ENCODE peak calls at places on chromosomes 6 and 20, in four cellular contexts. One of them, this sample, is unnamed.

GRCh38 chr6:83474309-83474708 is 38.0 kb upstream of the PRSS35 start:
- DNase-seq in A549: no peak
- DNase-seq in GM13976: no peak
- DNase-seq in AG04450: no peak
- DNase-seq in this sample: no peak

GRCh38 chr20:63174309-63175030 is 41.5 kb downstream of the YTHDF1 start:
- DNase-seq in A549: no peak
- DNase-seq in GM13976: no peak
- DNase-seq in AG04450: no peak
- DNase-seq in this sample: no peak

GRCh38 chr20:32326507-32326851 is 31.7 kb upstream of the ASXL1 start:
- DNase-seq in A549: peak
- DNase-seq in GM13976: no peak
- DNase-seq in AG04450: no peak
- DNase-seq in this sample: no peak

GRCh38 chr20:49343246-49343645 is 65.4 kb upstream of the ZNFX1 start:
- DNase-seq in A549: peak
- DNase-seq in GM13976: no peak
- DNase-seq in AG04450: no peak
- DNase-seq in this sample: no peak

GRCh38 chr6:87066449-87067288 is 28.2 kb downstream of the CGA start:
- DNase-seq in A549: peak
- DNase-seq in GM13976: peak
- DNase-seq in AG04450: peak
- DNase-seq in this sample: peak

GRCh38 chr20:63972312-63973159 is 2.8 kb upstream of the ZNF512B start:
- DNase-seq in A549: no peak
- DNase-seq in GM13976: no peak
- DNase-seq in AG04450: no peak
- DNase-seq in this sample: no peak

GRCh38 chr6:137089305-137089704 is 44.5 kb upstream of the IL20RA start:
- DNase-seq in A549: no peak
- DNase-seq in GM13976: no peak
- DNase-seq in AG04450: no peak
- DNase-seq in this sample: no peak

GRCh38 chr6:26342106-26342999 is 22.6 kb upstream of the BTN3A2 start:
- DNase-seq in A549: peak
- DNase-seq in GM13976: no peak
- DNase-seq in AG04450: no peak
- DNase-seq in this sample: no peak

GRCh38 chr6:130851026-130851425 is 23.8 kb downstream of the SMLR1 start:
- DNase-seq in A549: no peak
- DNase-seq in GM13976: no peak
- DNase-seq in AG04450: no peak
- DNase-seq in this sample: no peak

GRCh38 chr6:1481326-1481725 is 92.0 kb downstream of the FOXF2 start:
- DNase-seq in A549: peak
- DNase-seq in GM13976: no peak
- DNase-seq in AG04450: peak
- DNase-seq in this sample: no peak

GRCh38 chr6:170149681-170150589 is 140.9 kb downstream of the DLL1 start:
- DNase-seq in A549: no peak
- DNase-seq in GM13976: no peak
- DNase-seq in AG04450: no peak
- DNase-seq in this sample: no peak

GRCh38 chr6:159105716-159106115 is 60.9 kb upstream of the TAGAP start:
- DNase-seq in A549: no peak
- DNase-seq in GM13976: no peak
- DNase-seq in AG04450: no peak
- DNase-seq in this sample: no peak

GRCh38 chr20:57209413-57209812 is 57.0 kb downstream of the BMP7 start:
- DNase-seq in A549: no peak
- DNase-seq in GM13976: no peak
- DNase-seq in AG04450: no peak
- DNase-seq in this sample: no peak

GRCh38 chr6:97497713-97498331 is 214.8 kb upstream of the MMS22L start:
- DNase-seq in A549: peak
- DNase-seq in GM13976: peak
- DNase-seq in AG04450: peak
- DNase-seq in this sample: peak

GRCh38 chr20:49569403-49570115 is 1.6 kb upstream of the PTGIS start:
- DNase-seq in A549: no peak
- DNase-seq in GM13976: no peak
- DNase-seq in AG04450: no peak
- DNase-seq in this sample: no peak

GRCh38 chr6:110658621-110659211 is 156.6 kb downstream of the CDK19 start:
- DNase-seq in A549: no peak
- DNase-seq in GM13976: no peak
- DNase-seq in AG04450: no peak
- DNase-seq in this sample: no peak

GRCh38 chr20:32518593-32519366 is 66.4 kb downstream of the NOL4L start:
- DNase-seq in A549: no peak
- DNase-seq in GM13976: no peak
- DNase-seq in AG04450: no peak
- DNase-seq in this sample: no peak

GRCh38 chr20:58833921-58834320 is 16.8 kb downstream of the GNAS-AS1 start:
- DNase-seq in A549: no peak
- DNase-seq in GM13976: no peak
- DNase-seq in AG04450: no peak
- DNase-seq in this sample: no peak

GRCh38 chr6:170298688-170299087 is 7.8 kb upstream of the DLL1 start:
- DNase-seq in A549: no peak
- DNase-seq in GM13976: no peak
- DNase-seq in AG04450: no peak
- DNase-seq in this sample: no peak

GRCh38 chr20:35312348-35312747 is 20.1 kb upstream of the FAM83C start:
- DNase-seq in A549: peak
- DNase-seq in GM13976: no peak
- DNase-seq in AG04450: peak
- DNase-seq in this sample: no peak

DNA sequence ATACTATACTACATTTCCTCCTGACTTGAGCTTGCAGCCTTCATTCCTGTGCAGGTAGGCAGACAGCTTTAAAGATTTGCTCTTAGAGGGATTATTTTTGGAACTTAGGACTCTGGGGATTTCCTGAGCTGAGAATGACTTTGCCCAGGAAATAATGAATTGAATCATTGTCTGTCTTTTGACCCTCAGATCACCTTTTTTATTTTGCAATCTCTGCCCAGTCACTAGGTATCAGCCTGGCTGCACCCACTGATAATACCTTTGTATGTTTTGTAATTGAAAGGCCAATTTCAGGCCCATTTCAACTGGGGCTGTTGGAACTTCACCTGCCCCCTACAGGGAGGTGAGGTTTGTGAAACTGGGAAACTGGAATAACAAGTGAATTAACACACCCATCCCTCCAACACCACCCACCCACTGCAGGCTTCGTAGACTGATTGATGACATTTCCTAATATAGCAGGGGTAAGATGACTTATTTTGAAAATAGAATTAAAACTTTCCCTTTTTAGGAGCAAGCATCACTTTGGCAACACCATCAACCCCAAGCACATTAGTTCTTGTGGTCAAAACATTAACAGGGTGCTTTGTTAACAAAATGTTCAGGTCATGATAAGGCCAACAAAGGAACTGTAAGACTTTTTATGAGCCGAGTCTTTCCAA is 157.1 kb upstream of the CENPW start:
- DNase-seq in A549: peak
- DNase-seq in GM13976: no peak
- DNase-seq in AG04450: no peak
- DNase-seq in this sample: no peak
- TF ChIP-seq CTCF in A549: no peak
- TF ChIP-seq CTCF in GM13976: no peak
- TF ChIP-seq CTCF in AG04450: no peak
- TF ChIP-seq CTCF in this sample: no peak

GRCh38 chr6:140427842-140428241 is 1053.4 kb upstream of the CITED2 start:
- DNase-seq in A549: peak
- DNase-seq in GM13976: no peak
- DNase-seq in AG04450: no peak
- DNase-seq in this sample: no peak
- TF ChIP-seq CTCF in A549: no peak
- TF ChIP-seq CTCF in GM13976: no peak
- TF ChIP-seq CTCF in AG04450: no peak
- TF ChIP-seq CTCF in this sample: no peak

GRCh38 chr6:113414511-113414910 is 442.6 kb upstream of the MARCKS start:
- DNase-seq in A549: peak
- DNase-seq in GM13976: no peak
- DNase-seq in AG04450: peak
- DNase-seq in this sample: no peak
- TF ChIP-seq CTCF in A549: peak
- TF ChIP-seq CTCF in GM13976: no peak
- TF ChIP-seq CTCF in AG04450: peak
- TF ChIP-seq CTCF in this sample: no peak

GRCh38 chr6:107079429-107079828 is 35.9 kb downstream of the BEND3 start:
- DNase-seq in A549: no peak
- DNase-seq in GM13976: no peak
- DNase-seq in AG04450: no peak
- DNase-seq in this sample: no peak
- TF ChIP-seq CTCF in A549: no peak
- TF ChIP-seq CTCF in GM13976: no peak
- TF ChIP-seq CTCF in AG04450: no peak
- TF ChIP-seq CTCF in this sample: no peak

DNA sequence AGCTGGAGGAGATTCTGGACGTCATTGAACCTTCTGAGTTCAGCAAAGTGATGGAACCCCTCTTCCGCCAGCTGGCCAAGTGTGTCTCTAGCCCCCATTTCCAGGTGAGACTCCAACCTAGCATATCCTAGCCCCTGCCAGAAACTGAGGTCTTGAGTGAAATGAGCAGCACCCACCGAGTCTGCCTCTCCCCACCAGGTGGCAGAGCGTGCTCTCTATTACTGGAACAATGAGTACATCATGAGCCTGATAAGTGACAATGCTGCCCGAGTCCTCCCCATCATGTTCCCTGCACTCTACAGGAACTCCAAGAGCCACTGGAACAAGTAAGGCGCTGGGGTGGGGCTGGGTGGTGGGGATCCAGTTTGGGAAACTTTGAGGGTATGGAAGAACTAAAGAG is 4.6 kb downstream of the MEA1 start:
- DNase-seq in A549: peak
- DNase-seq in GM13976: peak
- DNase-seq in AG04450: no peak
- DNase-seq in this sample: peak
- TF ChIP-seq CTCF in A549: peak
- TF ChIP-seq CTCF in GM13976: peak
- TF ChIP-seq CTCF in AG04450: peak
- TF ChIP-seq CTCF in this sample: peak

GRCh38 chr6:89792881-89793280 is 26.7 kb downstream of the MDN1 start:
- DNase-seq in A549: peak
- DNase-seq in GM13976: peak
- DNase-seq in AG04450: no peak
- DNase-seq in this sample: peak
- TF ChIP-seq CTCF in A549: peak
- TF ChIP-seq CTCF in GM13976: peak
- TF ChIP-seq CTCF in AG04450: peak
- TF ChIP-seq CTCF in this sample: peak

GRCh38 chr6:108660251-108660650 is 99.5 kb downstream of the FOXO3 start:
- DNase-seq in A549: no peak
- DNase-seq in GM13976: peak
- DNase-seq in AG04450: no peak
- DNase-seq in this sample: no peak
- TF ChIP-seq CTCF in A549: no peak
- TF ChIP-seq CTCF in GM13976: no peak
- TF ChIP-seq CTCF in AG04450: no peak
- TF ChIP-seq CTCF in this sample: no peak

DNA sequence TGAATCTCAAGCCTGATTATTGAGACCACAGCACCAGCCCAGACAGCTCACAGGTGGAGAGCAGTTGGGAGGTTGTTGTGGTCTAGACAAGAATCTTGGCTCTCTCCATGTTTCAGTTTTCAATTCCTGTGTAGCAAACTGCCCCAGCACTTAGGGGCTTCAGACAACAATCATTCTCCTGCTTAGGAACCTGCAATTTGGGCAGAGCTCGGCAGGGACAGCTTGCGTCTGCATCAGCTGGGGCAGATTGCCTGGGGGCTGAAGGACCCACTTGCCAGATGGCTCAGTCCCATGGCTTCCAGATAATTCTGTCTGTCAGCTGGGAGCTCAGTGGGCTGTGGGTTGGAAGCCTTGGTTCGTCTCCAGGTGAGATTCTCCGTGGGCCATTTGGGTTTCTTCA is 6.9 kb downstream of the TGM6 start:
- DNase-seq in A549: no peak
- DNase-seq in GM13976: no peak
- DNase-seq in AG04450: no peak
- DNase-seq in this sample: no peak
- TF ChIP-seq CTCF in A549: no peak
- TF ChIP-seq CTCF in GM13976: no peak
- TF ChIP-seq CTCF in AG04450: no peak
- TF ChIP-seq CTCF in this sample: no peak